ENCODE peak calls at places on chromosomes 3 and 15, in four cellular contexts. D, N, A and I are unnamed samples.

GRCh38 chr3:23288286-23288685 is 85.2 kb downstream of the UBE2E2 start:
- DNase-seq in D (no peak), N (no peak), A (no peak), I (no peak)

GRCh38 chr3:132135628-132136333 is 101.0 kb upstream of the CPNE4 start:
- DNase-seq in D (no peak), N (peak), A (no peak), I (no peak)

GRCh38 chr15:64443747-64444621 is 16.4 kb upstream of the ZNF609 start:
- DNase-seq in D (no peak), N (peak), A (peak), I (no peak)

GRCh38 chr3:123790254-123791072 is 93.7 kb downstream of the MYLK start:
- DNase-seq in D (no peak), N (no peak), A (no peak), I (no peak)

GRCh38 chr3:66215106-66215505 is 5.7 kb upstream of the SLC25A26 start:
- DNase-seq in D (no peak), N (peak), A (no peak), I (no peak)

GRCh38 chr15:90564109-90564508 is 34.4 kb downstream of the CRTC3 start:
- DNase-seq in D (no peak), N (no peak), A (no peak), I (no peak)

GRCh38 chr3:123722021-123722420 is 137.2 kb upstream of the HACD2 start:
- DNase-seq in D (no peak), N (no peak), A (no peak), I (no peak)

GRCh38 chr3:27633224-27633545 is 88.9 kb downstream of the EOMES start:
- DNase-seq in D (no peak), N (peak), A (no peak), I (no peak)

GRCh38 chr3:13301295-13301987 is 118.7 kb downstream of the NUP210 start:
- DNase-seq in D (peak), N (peak), A (peak), I (no peak)

GRCh38 chr3:126118591-126118990 is 34.7 kb upstream of the SLC41A3 start:
- DNase-seq in D (no peak), N (no peak), A (no peak), I (no peak)

GRCh38 chr3:39146611-39147373 is 6.6 kb downstream of the CSRNP1 start:
- DNase-seq in D (no peak), N (peak), A (peak), I (no peak)

GRCh38 chr3:58366699-58367098 is 34.0 kb downstream of the PXK start:
- DNase-seq in D (no peak), N (no peak), A (no peak), I (no peak)

GRCh38 chr3:11668243-11669232 is 24.8 kb upstream of the VGLL4 start:
- DNase-seq in D (no peak), N (no peak), A (no peak), I (no peak)

GRCh38 chr15:91803260-91803659 is 50.2 kb upstream of the SLCO3A1 start:
- DNase-seq in D (no peak), N (no peak), A (no peak), I (no peak)

GRCh38 chr3:14122301-14122700 is 2.4 kb downstream of the CHCHD4 start:
- DNase-seq in D (no peak), N (no peak), A (no peak), I (no peak)

GRCh38 chr3:39505866-39506738 is 38.6 kb downstream of the MOBP start:
- DNase-seq in D (no peak), N (no peak), A (no peak), I (no peak)

GRCh38 chr15:63374686-63375520 is 6.7 kb downstream of the CA12 start:
- DNase-seq in D (no peak), N (no peak), A (no peak), I (no peak)

GRCh38 chr3:9180764-9181117 is 68.7 kb downstream of the SRGAP3 start:
- DNase-seq in D (no peak), N (no peak), A (no peak), I (no peak)

GRCh38 chr3:177610677-177611654 is 413.7 kb upstream of the TBL1XR1 start:
- DNase-seq in D (no peak), N (peak), A (no peak), I (no peak)

GRCh38 chr15:61639491-61639890 is 410.4 kb upstream of the RORA start:
- DNase-seq in D (no peak), N (no peak), A (no peak), I (no peak)

GRCh38 chr3:64685331-64685799 is 2.4 kb downstream of the ADAMTS9 start:
- DNase-seq in D (no peak), N (no peak), A (no peak), I (peak)
- TF ChIP-seq TARDBP in D (no peak), N (no peak), A (no peak), I (no peak)

DNA sequence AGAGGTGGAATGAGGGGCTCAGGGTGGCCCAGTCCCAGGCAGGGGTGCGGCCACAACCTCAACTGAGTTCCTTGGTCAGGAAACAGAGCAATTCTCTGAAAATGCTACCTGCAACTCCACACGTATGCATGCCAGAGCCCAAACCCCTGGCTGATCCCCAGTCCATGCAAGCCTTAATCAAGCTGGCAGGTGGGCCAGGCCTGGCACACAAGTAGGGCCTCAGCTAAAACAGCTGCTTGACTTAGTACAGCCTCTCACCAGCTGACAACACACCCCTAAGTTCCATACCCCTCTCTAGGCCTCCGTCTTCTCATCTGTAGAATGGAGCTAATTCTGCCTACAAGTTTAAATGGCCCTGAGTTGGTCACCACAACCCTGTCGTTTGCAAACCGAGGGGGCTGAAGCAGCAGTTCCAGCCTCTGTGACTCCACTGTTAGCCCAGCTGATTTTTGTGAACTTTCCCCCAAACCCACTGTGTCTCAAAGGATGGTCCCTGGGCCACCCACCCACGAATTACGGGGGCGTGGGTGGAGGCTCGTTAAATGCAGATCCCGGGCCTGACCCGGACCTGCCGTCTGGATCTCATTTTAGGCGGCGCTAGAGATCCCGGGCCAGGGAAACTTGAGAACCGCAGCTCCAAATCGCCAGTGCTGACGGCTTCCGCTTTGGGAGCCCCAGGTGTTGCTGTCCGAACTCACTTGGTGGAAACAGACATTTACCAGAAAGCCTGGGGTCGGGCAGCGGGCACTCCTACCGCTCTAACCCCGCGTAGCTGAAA is 927 bp downstream of the CHDH start:
- DNase-seq in D (no peak), N (peak), A (peak), I (peak)
- TF ChIP-seq TARDBP in D (no peak), N (no peak), A (no peak), I (no peak)

GRCh38 chr15:68755731-68756130 is 65.0 kb downstream of the ANP32A start:
- DNase-seq in D (no peak), N (no peak), A (no peak), I (no peak)
- TF ChIP-seq TARDBP in D (no peak), N (no peak), A (no peak), I (no peak)

DNA sequence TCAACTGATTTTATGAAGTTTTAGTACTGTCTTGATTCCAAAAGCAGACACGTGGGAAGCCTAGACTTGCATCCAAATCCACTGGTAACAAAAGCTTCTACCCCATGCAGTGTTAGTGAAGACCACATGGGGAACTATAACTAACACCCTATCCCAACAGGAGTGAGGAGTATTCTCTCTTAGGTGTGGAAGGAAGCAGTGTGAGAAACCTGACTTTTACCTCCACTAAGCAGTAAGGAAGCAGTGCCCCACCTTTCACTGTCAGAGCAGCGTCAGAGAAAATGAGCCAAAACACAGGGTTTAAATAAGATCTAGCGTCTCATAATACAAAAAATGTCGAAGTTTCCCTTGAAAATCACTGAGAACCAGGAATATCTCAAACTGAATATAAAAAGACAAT is 60.5 kb downstream of the DLG1 start:
- DNase-seq in D (no peak), N (no peak), A (no peak), I (no peak)
- TF ChIP-seq TARDBP in D (no peak), N (no peak), A (no peak), I (no peak)

DNA sequence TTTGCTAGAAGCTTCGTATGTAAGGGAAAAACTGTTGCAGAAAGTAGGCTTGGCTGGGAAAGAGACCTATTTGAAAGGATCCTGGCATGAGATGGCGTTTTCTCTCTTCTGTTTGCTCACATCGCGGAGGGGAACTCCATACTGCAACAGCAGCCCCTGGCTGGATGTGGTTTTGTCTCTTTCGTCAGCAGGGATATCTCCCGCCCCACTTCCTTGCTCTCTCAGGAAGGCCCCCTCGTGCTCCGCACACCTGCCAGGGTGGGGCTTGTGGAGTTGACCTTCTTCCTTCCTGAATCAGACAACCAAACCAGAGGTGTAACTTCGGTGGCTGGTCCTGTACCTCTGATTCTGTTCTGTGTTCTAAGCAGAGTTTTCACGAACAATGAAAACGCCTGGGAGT is 26.4 kb upstream of the MYZAP start:
- DNase-seq in D (no peak), N (no peak), A (no peak), I (no peak)
- TF ChIP-seq TARDBP in D (no peak), N (no peak), A (no peak), I (no peak)

DNA sequence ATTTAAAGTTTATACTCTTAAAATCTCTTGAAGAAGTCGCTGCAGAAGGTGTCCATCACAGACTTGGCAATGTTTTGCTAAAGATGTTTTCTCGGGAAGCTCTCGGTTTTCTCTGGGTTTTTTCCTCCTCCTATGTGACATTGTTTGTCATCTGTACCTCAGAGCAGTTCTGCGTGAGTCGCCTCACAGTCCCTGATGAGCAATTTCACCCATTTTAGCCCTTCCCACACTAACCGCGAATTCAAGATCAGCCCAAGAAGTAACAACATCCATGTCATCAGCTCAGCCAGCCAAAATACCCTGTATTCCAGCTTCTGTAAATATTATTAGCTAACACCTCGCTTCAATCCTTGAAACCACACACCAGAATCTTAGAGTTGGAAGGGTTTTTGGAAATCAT is 224.3 kb upstream of the SETMAR start:
- DNase-seq in D (no peak), N (no peak), A (no peak), I (no peak)
- TF ChIP-seq TARDBP in D (no peak), N (no peak), A (no peak), I (no peak)